ENCODE peak calls at places on chromosomes 2 and 18, in seven cellular contexts. O is K562, B is HCT116, S is SK-N-SH, D is HepG2, R is H1, L is GM12878. N is an unnamed sample.

GRCh38 chr2:237154050-237154638 is 68.5 kb downstream of the COPS8 start:
- DNase-seq in O (peak; percentile 11), B (peak; percentile 52), S (peak; percentile 70), D (peak; percentile 53), R (peak; percentile 67), L (no peak), N (no peak)

GRCh38 chr2:202187570-202187969 is 50.8 kb downstream of the SUMO1 start:
- DNase-seq in O (no peak), B (peak; percentile 60), S (no peak), D (peak; percentile 66), R (peak; percentile 27), L (no peak), N (no peak)

GRCh38 chr2:119005081-119005480 is 63.1 kb downstream of the MARCO start:
- DNase-seq in O (no peak), B (no peak), S (no peak), D (no peak), R (no peak), L (no peak), N (no peak)

GRCh38 chr18:58632557-58632956 is 3.7 kb upstream of the ALPK2 start:
- DNase-seq in O (no peak), B (no peak), S (no peak), D (no peak), R (no peak), L (no peak), N (no peak)

GRCh38 chr18:11689031-11689971 is at the start of gene GNAL:
- DNase-seq in O (peak; percentile 65), B (peak; percentile 77), S (peak; percentile 79), D (peak; percentile 55), R (peak; percentile 89), L (no peak), N (peak; percentile 12)

GRCh38 chr2:120765031-120765910 is 29.6 kb downstream of the GLI2 start:
- DNase-seq in O (no peak), B (no peak), S (peak; percentile 89), D (no peak), R (no peak), L (no peak), N (no peak)

GRCh38 chr2:129481306-129482219 is 497.9 kb upstream of the RAB6C start:
- DNase-seq in O (no peak), B (no peak), S (no peak), D (no peak), R (peak; percentile 14), L (no peak), N (no peak)

GRCh38 chr18:2147866-2148265 is 423.4 kb downstream of the METTL4 start:
- DNase-seq in O (no peak), B (no peak), S (no peak), D (no peak), R (no peak), L (no peak), N (no peak)

GRCh38 chr18:30280861-30281470 is 761.6 kb downstream of the DSC3 start:
- DNase-seq in O (peak; percentile 23), B (peak; percentile 34), S (peak; percentile 1), D (peak; percentile 42), R (no peak), L (no peak), N (peak; percentile 38)

GRCh38 chr2:231172020-231172419 is 26.4 kb upstream of the ARMC9 start:
- DNase-seq in O (no peak), B (no peak), S (no peak), D (no peak), R (no peak), L (no peak), N (no peak)

DNA sequence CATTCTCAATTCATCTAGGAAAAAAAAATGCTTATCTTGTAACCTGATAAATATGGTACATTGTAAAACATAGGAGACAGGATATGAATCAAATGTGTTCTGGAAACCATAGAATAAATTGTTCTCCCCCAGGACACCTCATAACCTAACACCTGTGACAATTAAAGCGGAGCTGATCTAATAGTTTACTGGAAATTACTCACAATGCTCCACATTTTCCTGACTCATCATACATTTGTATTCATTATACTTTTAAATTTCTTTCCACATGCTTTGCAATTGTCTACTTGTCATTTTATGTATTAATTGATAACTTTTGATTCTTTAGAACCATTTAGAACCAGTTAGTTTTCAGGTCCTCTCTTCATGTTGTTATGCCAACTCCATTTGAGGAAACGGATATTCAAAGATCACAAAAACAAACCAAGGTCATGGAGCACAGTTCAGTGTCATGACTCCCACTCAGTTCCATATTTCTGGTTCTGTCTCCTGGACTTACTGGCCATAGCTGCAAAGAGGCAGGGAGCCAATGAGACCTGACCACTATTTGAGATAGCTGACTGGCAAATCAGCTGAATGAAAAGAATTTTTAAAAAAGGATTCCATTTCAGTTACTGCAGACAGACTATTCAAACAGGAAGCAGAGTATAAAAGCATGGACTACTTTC is 128.5 kb downstream of the CALCRL start:
- DNase-seq in O (no peak), B (no peak), S (no peak), D (no peak), R (no peak), L (no peak), N (no peak)
- TF ChIP-seq SIN3A in O (no peak), B (no peak), S (no peak), D (no peak), R (no peak), L (no peak), N (no peak)

GRCh38 chr2:20620271-20620681 is 30.6 kb downstream of the HS1BP3 start:
- DNase-seq in O (no peak), B (no peak), S (peak; percentile 25), D (no peak), R (no peak), L (no peak), N (no peak)

GRCh38 chr2:20620696-20621365 is 30.1 kb downstream of the HS1BP3 start:
- DNase-seq in O (no peak), B (no peak), S (peak; percentile 44), D (no peak), R (no peak), L (no peak), N (no peak)

GRCh38 chr2:20618468-20618885 is 32.4 kb downstream of the HS1BP3 start:
- DNase-seq in O (no peak), B (no peak), S (no peak), D (no peak), R (no peak), L (no peak), N (no peak)

GRCh38 chr2:20618886-20619521 is 31.9 kb downstream of the HS1BP3 start:
- DNase-seq in O (no peak), B (no peak), S (no peak), D (no peak), R (no peak), L (no peak), N (no peak)

GRCh38 chr2:20619624-20620024 is 31.3 kb downstream of the HS1BP3 start:
- DNase-seq in O (no peak), B (no peak), S (no peak), D (no peak), R (no peak), L (no peak), N (no peak)
- H3K4me1 ChIP-seq in O (peaks cover 19% of the 10 kb centered on the region), B (peaks cover 21% of the 10 kb centered on the region), S (peaks cover 37% of the 10 kb centered on the region), D (peaks cover 51% of the 10 kb centered on the region), R (peaks cover 12% of the 10 kb centered on the region), L (no peaks in the 10 kb centered on the region), N (peaks cover 11% of the 10 kb centered on the region)

DNA sequence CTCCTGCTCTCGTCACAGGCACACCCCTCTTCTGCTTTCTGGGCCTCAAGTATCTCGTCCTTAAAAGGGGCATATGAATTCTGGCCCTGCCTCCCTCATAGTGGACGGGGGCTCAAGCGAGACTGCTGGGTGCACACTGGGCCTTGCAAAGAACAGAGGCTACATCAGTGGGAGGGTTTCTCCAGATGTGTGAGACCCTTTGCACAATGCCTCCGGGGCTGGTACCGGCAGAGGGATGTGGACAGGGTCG is 25.0 kb downstream of the CRACDL start:
- DNase-seq in O (no peak), B (no peak), S (no peak), D (no peak), R (peak; percentile 32), L (no peak), N (no peak)
- H3K27ac ChIP-seq in O (no peak overlapping the region), B (no peak overlapping the region), S (no peak overlapping the region), D (no peak overlapping the region), R (no peak overlapping the region), L (no peak overlapping the region), N (no peak overlapping the region)

GRCh38 chr2:100722125-100722524 is 97.8 kb upstream of the NPAS2 start:
- DNase-seq in O (no peak), B (no peak), S (no peak), D (no peak), R (no peak), L (no peak), N (no peak)
- TF ChIP-seq SIN3A in O (no peak), B (no peak), S (no peak), D (no peak), R (no peak), L (no peak), N (no peak)

DNA sequence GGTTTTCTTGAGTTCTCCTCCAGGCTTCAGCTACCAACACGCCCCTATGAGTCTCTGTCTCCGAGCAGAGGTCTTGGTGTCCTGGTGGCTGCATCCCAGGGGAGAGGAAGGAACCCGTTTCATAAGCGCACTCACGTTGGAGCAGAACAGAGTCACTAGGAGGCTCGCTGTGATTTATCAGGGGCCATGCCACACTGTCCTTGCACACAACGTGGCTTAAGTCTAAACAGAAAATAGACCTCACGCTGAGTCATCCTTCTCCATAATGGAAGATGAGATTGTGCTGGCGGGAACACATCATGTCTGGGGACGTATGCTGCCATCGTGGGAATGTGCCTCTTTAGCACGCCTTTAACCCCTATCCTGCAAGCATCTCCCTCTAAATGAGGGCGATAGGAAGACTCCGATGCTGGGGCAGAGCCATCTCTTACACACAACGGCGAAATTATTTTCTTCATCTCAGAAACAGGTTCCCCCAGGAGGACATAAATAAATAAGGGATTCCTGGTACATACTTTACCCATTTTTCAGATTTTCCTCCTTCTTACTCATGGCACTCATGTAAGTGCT is 211.4 kb downstream of the KLHL29 start:
- DNase-seq in O (no peak), B (no peak), S (no peak), D (no peak), R (no peak), L (no peak), N (no peak)
- H3K4me1 ChIP-seq in O (no peaks in the 10 kb centered on the region), B (no peaks in the 10 kb centered on the region), S (peaks cover 42% of the 10 kb centered on the region), D (no peaks in the 10 kb centered on the region), R (peaks cover 4% of the 10 kb centered on the region), L (no peaks in the 10 kb centered on the region), N (no peaks in the 10 kb centered on the region)

GRCh38 chr2:113078350-113078839 is 10.6 kb downstream of the IL1F10 start:
- DNase-seq in O (no peak), B (peak; percentile 32), S (no peak), D (no peak), R (no peak), L (no peak), N (peak; percentile 52)
- H3K27ac ChIP-seq in O (no peak overlapping the region), B (no peak overlapping the region), S (no peak overlapping the region), D (no peak overlapping the region), R (no peak overlapping the region), L (no peak overlapping the region), N (no peak overlapping the region)